ENCODE peak calls at places on chromosomes 11 and 22, in seven cellular contexts. One of them, this sample, is unnamed.

GRCh38 chr22:49426618-49427266 is 400.9 kb downstream of the BRD1 start:
- DNase-seq in activated naive CD4-positive, alpha-beta T cell treated with Interleukin-2 at 50 U/mL for 16 hours: no peak
- DNase-seq in effector CD8-positive, alpha-beta T cell: no peak
- DNase-seq in foreskin melanocyte: no peak
- DNase-seq in fibroblast of pulmonary artery: no peak
- DNase-seq in LoVo: no peak
- DNase-seq in COR-L47: no peak
- DNase-seq in this sample: no peak

GRCh38 chr11:19329910-19330309 is 89.2 kb upstream of the E2F8 start:
- DNase-seq in activated naive CD4-positive, alpha-beta T cell treated with Interleukin-2 at 50 U/mL for 16 hours: no peak
- DNase-seq in effector CD8-positive, alpha-beta T cell: no peak
- DNase-seq in foreskin melanocyte: no peak
- DNase-seq in fibroblast of pulmonary artery: no peak
- DNase-seq in LoVo: no peak
- DNase-seq in COR-L47: no peak
- DNase-seq in this sample: no peak

GRCh38 chr11:121214861-121215260 is 77.7 kb upstream of the SC5D start:
- DNase-seq in activated naive CD4-positive, alpha-beta T cell treated with Interleukin-2 at 50 U/mL for 16 hours: no peak
- DNase-seq in effector CD8-positive, alpha-beta T cell: no peak
- DNase-seq in foreskin melanocyte: no peak
- DNase-seq in fibroblast of pulmonary artery: no peak
- DNase-seq in LoVo: no peak
- DNase-seq in COR-L47: no peak
- DNase-seq in this sample: no peak

GRCh38 chr11:71284525-71285092 is 32.2 kb upstream of the SHANK2 start:
- DNase-seq in activated naive CD4-positive, alpha-beta T cell treated with Interleukin-2 at 50 U/mL for 16 hours: no peak
- DNase-seq in effector CD8-positive, alpha-beta T cell: no peak
- DNase-seq in foreskin melanocyte: no peak
- DNase-seq in fibroblast of pulmonary artery: no peak
- DNase-seq in LoVo: no peak
- DNase-seq in COR-L47: peak
- DNase-seq in this sample: no peak

GRCh38 chr11:47052576-47052975 is 116.0 kb downstream of the CSTPP1 start:
- DNase-seq in activated naive CD4-positive, alpha-beta T cell treated with Interleukin-2 at 50 U/mL for 16 hours: no peak
- DNase-seq in effector CD8-positive, alpha-beta T cell: no peak
- DNase-seq in foreskin melanocyte: no peak
- DNase-seq in fibroblast of pulmonary artery: no peak
- DNase-seq in LoVo: no peak
- DNase-seq in COR-L47: no peak
- DNase-seq in this sample: no peak

GRCh38 chr22:25482868-25483639 is 81.4 kb upstream of the GRK3 start:
- DNase-seq in activated naive CD4-positive, alpha-beta T cell treated with Interleukin-2 at 50 U/mL for 16 hours: no peak
- DNase-seq in effector CD8-positive, alpha-beta T cell: no peak
- DNase-seq in foreskin melanocyte: no peak
- DNase-seq in fibroblast of pulmonary artery: no peak
- DNase-seq in LoVo: no peak
- DNase-seq in COR-L47: no peak
- DNase-seq in this sample: peak

GRCh38 chr22:17085277-17086091 is 684 bp downstream of the IL17RA start:
- DNase-seq in activated naive CD4-positive, alpha-beta T cell treated with Interleukin-2 at 50 U/mL for 16 hours: peak
- DNase-seq in effector CD8-positive, alpha-beta T cell: no peak
- DNase-seq in foreskin melanocyte: no peak
- DNase-seq in fibroblast of pulmonary artery: no peak
- DNase-seq in LoVo: no peak
- DNase-seq in COR-L47: peak
- DNase-seq in this sample: no peak

GRCh38 chr22:45284705-45285305 is at the start of gene UPK3A:
- DNase-seq in activated naive CD4-positive, alpha-beta T cell treated with Interleukin-2 at 50 U/mL for 16 hours: peak
- DNase-seq in effector CD8-positive, alpha-beta T cell: peak
- DNase-seq in foreskin melanocyte: no peak
- DNase-seq in fibroblast of pulmonary artery: no peak
- DNase-seq in LoVo: peak
- DNase-seq in COR-L47: no peak
- DNase-seq in this sample: no peak

GRCh38 chr11:114243461-114244372 is 52.5 kb upstream of the NNMT start:
- DNase-seq in activated naive CD4-positive, alpha-beta T cell treated with Interleukin-2 at 50 U/mL for 16 hours: no peak
- DNase-seq in effector CD8-positive, alpha-beta T cell: no peak
- DNase-seq in foreskin melanocyte: no peak
- DNase-seq in fibroblast of pulmonary artery: no peak
- DNase-seq in LoVo: no peak
- DNase-seq in COR-L47: peak
- DNase-seq in this sample: no peak

This sample was measured in SK-MEL-5.